ENCODE peak calls at places on chromosome 20, in four cellular contexts. X, Z, T and I are unnamed samples.
A peak's percentile ranks its signal among the peaks of the same experiment; 100 is the strongest.

GRCh38 chr20:38393259-38393658 is 41.9 kb downstream of the SNHG17 start:
- DNase-seq in Z (no peak), T (no peak), X (no peak), I (no peak)

GRCh38 chr20:654427-654770 is 1.4 kb upstream of the SRXN1 start:
- DNase-seq in Z (no peak), T (no peak), X (no peak), I (no peak)

GRCh38 chr20:46117704-46118467 is at the start of gene CD40:
- DNase-seq in T (peak; percentile 53), X (peak; percentile 92), Z (peak; percentile 62), I (no peak)

GRCh38 chr20:57442160-57442887 is 51.1 kb downstream of the RBM38 start:
- DNase-seq in Z (no peak), X (no peak), T (no peak), I (no peak)

GRCh38 chr20:47610247-47610944 is 108.7 kb downstream of the NCOA3 start:
- DNase-seq in X (peak; percentile 56), Z (peak; percentile 94), T (peak; percentile 18), I (no peak)

GRCh38 chr20:49880724-49881445 is 34.4 kb downstream of the SPATA2 start:
- DNase-seq in X (no peak), T (no peak), Z (no peak), I (no peak)

GRCh38 chr20:43949741-43950618 is 35.3 kb downstream of the TOX2 start:
- DNase-seq in X (peak; percentile 87), T (peak; percentile 58), Z (peak; percentile 68), I (peak; percentile 95)

GRCh38 chr20:20064303-20064702 is 12.0 kb downstream of the CFAP61 start:
- DNase-seq in Z (no peak), X (no peak), T (no peak), I (peak; percentile 42)

GRCh38 chr20:16035576-16035975 is 537.7 kb downstream of the KIF16B start:
- DNase-seq in T (no peak), Z (no peak), X (no peak), I (no peak)

GRCh38 chr20:59518881-59519706 is 85.2 kb upstream of the PHACTR3 start:
- DNase-seq in Z (peak; percentile 72), T (no peak), X (peak; percentile 64), I (peak; percentile 48)

GRCh38 chr20:58913079-58913478 is 60.6 kb downstream of the GNAS start:
- DNase-seq in T (no peak), X (no peak), Z (no peak), I (no peak)

GRCh38 chr20:11255860-11256259 is 582.1 kb upstream of the JAG1 start:
- DNase-seq in X (no peak), T (no peak), Z (no peak), I (no peak)

GRCh38 chr20:63775096-63775978 is 35.8 kb downstream of the SLC2A4RG start:
- DNase-seq in X (no peak), T (no peak), Z (peak; percentile 53), I (no peak)

GRCh38 chr20:49203011-49203410 is 14.9 kb upstream of the STAU1 start:
- DNase-seq in X (no peak), Z (no peak), T (no peak), I (no peak)

GRCh38 chr20:37741055-37741454 is 47.2 kb downstream of the CTNNBL1 start:
- DNase-seq in T (no peak), Z (peak; percentile 60), X (no peak), I (no peak)

GRCh38 chr20:841568-842546 is 8.3 kb downstream of the FAM110A start:
- DNase-seq in X (no peak), T (no peak), Z (no peak), I (no peak)

GRCh38 chr20:58518387-58518786 is 3.2 kb upstream of the APCDD1L start:
- DNase-seq in X (no peak), T (no peak), Z (no peak), I (no peak)

GRCh38 chr20:62019881-62020492 is 45.7 kb downstream of the TAF4 start:
- DNase-seq in X (no peak), T (no peak), Z (no peak), I (no peak)

GRCh38 chr20:58965270-58966064 is 15.6 kb upstream of the NELFCD start:
- DNase-seq in Z (no peak), X (no peak), T (no peak), I (no peak)

GRCh38 chr20:57160985-57161384 is 105.5 kb downstream of the BMP7 start:
- DNase-seq in T (no peak), X (no peak), Z (no peak), I (no peak)

GRCh38 chr20:49279677-49280462 is 2.0 kb upstream of the ZNFX1 start:
- DNase-seq in X (peak; percentile 48), Z (no peak), T (no peak), I (no peak)

GRCh38 chr20:23515250-23515939 is 24.5 kb downstream of the CST8 start:
- DNase-seq in T (no peak), Z (peak; percentile 8), X (peak; percentile 18), I (no peak)

GRCh38 chr20:44089987-44090674 is 96.9 kb downstream of the JPH2 start:
- DNase-seq in Z (peak; percentile 85), X (peak; percentile 81), T (no peak), I (peak; percentile 57)

GRCh38 chr20:62445553-62446340 is 18.4 kb upstream of the RBBP8NL start:
- DNase-seq in T (no peak), Z (no peak), X (no peak), I (no peak)

GRCh38 chr20:24786646-24787045 is 162.4 kb upstream of the CST7 start:
- DNase-seq in T (no peak), X (no peak), Z (no peak), I (no peak)

GRCh38 chr20:24783631-24784492 is 165.2 kb upstream of the CST7 start:
- DNase-seq in Z (no peak), X (peak; percentile 73), T (no peak), I (peak; percentile 56)

GRCh38 chr20:24784607-24785006 is 164.5 kb upstream of the CST7 start:
- DNase-seq in X (no peak), T (no peak), Z (no peak), I (peak; percentile 51)

GRCh38 chr20:24786096-24786495 is 163.0 kb upstream of the CST7 start:
- DNase-seq in Z (no peak), T (no peak), X (no peak), I (no peak)

GRCh38 chr20:24785141-24785924 is 163.7 kb upstream of the CST7 start:
- DNase-seq in X (no peak), Z (no peak), T (no peak), I (no peak)
- H3K4me3 ChIP-seq in X (no peak overlapping the region), Z (no peak overlapping the region), T (no peak overlapping the region), I (no peak overlapping the region)

DNA sequence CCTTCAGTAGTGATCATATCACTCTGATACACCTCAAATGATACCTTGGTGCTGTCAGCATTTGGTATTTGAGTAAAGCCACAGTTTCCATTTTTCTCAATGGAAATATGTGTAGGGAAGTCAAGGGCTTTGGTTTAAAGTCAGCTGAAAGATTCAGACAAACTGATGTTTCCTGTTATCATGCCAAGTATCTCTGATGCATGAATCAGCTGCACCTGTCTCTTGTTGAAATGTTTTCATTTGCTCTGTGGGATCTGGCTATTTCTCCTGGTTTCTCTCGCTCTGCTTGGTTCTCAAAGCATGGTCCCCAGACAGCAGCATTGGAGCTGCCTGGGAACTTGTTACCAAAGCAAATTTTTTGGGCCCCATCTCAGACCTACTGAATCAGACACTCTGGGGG is 23.5 kb downstream of the ZFP64 start:
- DNase-seq in X (no peak), Z (no peak), T (no peak), I (no peak)
- H3K4me3 ChIP-seq in X (no peak overlapping the region), Z (no peak overlapping the region), T (no peak overlapping the region), I (no peak overlapping the region)

GRCh38 chr20:41046716-41047115 is 18.1 kb downstream of the TOP1 start:
- DNase-seq in T (no peak), X (peak; percentile 43), Z (peak; percentile 56), I (no peak)

GRCh38 chr20:41048475-41049242 is 20.0 kb downstream of the TOP1 start:
- DNase-seq in X (peak; percentile 34), Z (no peak), T (no peak), I (peak; percentile 78)

GRCh38 chr20:41047279-41047974 is 18.8 kb downstream of the TOP1 start:
- DNase-seq in X (no peak), T (no peak), Z (no peak), I (no peak)

GRCh38 chr20:41049451-41049850 is 20.8 kb downstream of the TOP1 start:
- DNase-seq in Z (no peak), X (no peak), T (no peak), I (no peak)

GRCh38 chr20:41047975-41048305 is 19.3 kb downstream of the TOP1 start:
- DNase-seq in T (no peak), X (peak; percentile 48), Z (peak; percentile 47), I (no peak)
- H3K4me3 ChIP-seq in T (peak overlapping the region; percentile 42), X (peak overlapping the region; percentile 59), Z (peak overlapping the region; percentile 2), I (no peak overlapping the region)

DNA sequence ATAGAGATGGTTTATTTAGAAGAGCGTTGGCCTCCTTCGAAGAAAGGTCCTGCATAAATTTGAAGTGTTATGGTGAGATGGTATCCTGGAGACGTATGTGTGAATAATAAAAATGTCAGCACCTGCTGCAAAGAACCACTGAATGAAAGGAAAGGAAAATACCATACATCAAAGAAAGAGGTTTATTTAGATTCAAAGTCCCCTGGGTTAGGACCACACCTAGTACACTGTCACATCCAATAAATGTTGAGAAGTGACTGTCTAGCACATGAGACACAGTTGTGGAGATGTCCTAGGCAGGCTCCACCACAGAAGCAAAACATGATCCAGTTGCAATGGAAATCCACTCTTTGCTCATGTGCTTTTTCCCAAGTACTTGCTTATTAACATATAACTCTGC is 214.8 kb downstream of the PAX1 start:
- DNase-seq in X (no peak), T (no peak), Z (no peak), I (no peak)
- H3K4me3 ChIP-seq in X (no peak overlapping the region), T (no peak overlapping the region), Z (no peak overlapping the region), I (no peak overlapping the region)

GRCh38 chr20:51021067-51022025 is 1.6 kb downstream of the KCNG1 start:
- DNase-seq in Z (peak; percentile 71), X (no peak), T (no peak), I (no peak)
- H3K4me3 ChIP-seq in Z (peak overlapping the region; percentile 67), X (no peak overlapping the region), T (no peak overlapping the region), I (no peak overlapping the region)

DNA sequence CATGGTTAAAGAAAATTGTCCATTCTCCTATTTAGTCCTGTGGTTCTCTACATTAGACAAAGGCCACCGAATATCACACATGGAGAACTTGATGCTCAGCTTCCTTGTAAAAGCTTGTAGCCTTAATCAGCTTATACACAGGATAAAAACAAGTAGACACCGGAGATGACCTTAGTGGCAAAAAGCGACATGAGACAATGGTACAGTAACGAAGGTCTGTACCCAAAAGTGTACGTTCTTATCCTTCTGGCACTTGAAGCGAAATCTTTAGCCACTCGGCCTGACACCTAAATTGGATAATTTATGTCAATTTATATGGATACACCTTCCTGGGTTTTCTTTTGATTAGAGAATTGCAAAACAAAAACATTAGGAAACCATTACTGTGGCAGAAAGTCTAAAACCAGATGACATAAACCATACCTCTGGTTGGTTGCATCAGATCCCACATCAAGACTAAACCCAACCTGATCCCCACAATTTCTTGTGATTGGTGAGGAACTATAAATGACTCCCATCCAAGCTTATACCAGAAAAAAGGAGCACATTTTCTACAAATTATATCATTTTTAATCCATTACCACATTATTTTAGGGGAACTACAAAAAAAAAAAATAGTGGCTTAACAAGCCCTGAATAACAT is 6.1 kb downstream of the RBM39 start:
- DNase-seq in T (no peak), Z (no peak), X (no peak), I (no peak)
- H3K4me3 ChIP-seq in T (no peak overlapping the region), Z (no peak overlapping the region), X (no peak overlapping the region), I (no peak overlapping the region)